ENCODE peak calls at places on chromosomes 11 and 22, in six cellular contexts. R is right lobe of liver; J is CD4-positive, CD25-positive, alpha-beta regulatory T cell; P is testis; E is thoracic aorta; W is suprapubic skin. Y is an unnamed sample. For H3K4me1, the result is how much of the 10 kb centered on the place peaks cover.

GRCh38 chr11:131425285-131425684 is 54.9 kb downstream of the NTM start:
- DNase-seq in J (no peak), R (no peak), W (no peak), P (no peak), E (no peak), Y (no peak)

GRCh38 chr22:41380993-41381328 is 781 bp upstream of the TEF start:
- DNase-seq in R (no peak), P (peak), E (peak), J (no peak), W (no peak), Y (peak)

GRCh38 chr11:46006418-46007070 is 84.1 kb downstream of the LARGE2 start:
- DNase-seq in E (no peak), R (no peak), P (peak), J (peak), W (no peak), Y (peak)

GRCh38 chr11:134802116-134802515 is 390.1 kb upstream of the B3GAT1 start:
- DNase-seq in E (no peak), W (no peak), P (no peak), R (no peak), J (no peak), Y (no peak)

GRCh38 chr11:65493367-65494176 is 5.3 kb upstream of the MALAT1 start:
- DNase-seq in W (peak), E (peak), P (no peak), R (peak), J (no peak), Y (peak)

GRCh38 chr11:34213366-34213765 is 107.9 kb downstream of the NAT10 start:
- DNase-seq in E (no peak), R (no peak), P (no peak), J (no peak), W (no peak), Y (no peak)

GRCh38 chr11:10778217-10778970 is 27.3 kb downstream of the CTR9 start:
- DNase-seq in W (peak), R (no peak), E (no peak), P (no peak), J (no peak), Y (peak)

GRCh38 chr11:117724104-117724503 is 72.9 kb downstream of the DSCAML1 start:
- DNase-seq in R (no peak), E (no peak), W (no peak), J (no peak), P (no peak), Y (no peak)

GRCh38 chr11:125401746-125402145 is 94.3 kb downstream of the FEZ1 start:
- DNase-seq in P (no peak), R (no peak), J (no peak), E (no peak), W (peak), Y (no peak)

GRCh38 chr11:78251083-78251699 is 62.5 kb downstream of the USP35 start:
- DNase-seq in E (no peak), W (no peak), J (no peak), P (peak), R (no peak), Y (no peak)

GRCh38 chr11:57571631-57572030 is 4.2 kb upstream of the UBE2L6 start:
- DNase-seq in W (no peak), P (no peak), R (no peak), J (no peak), E (no peak), Y (no peak)

GRCh38 chr22:32661296-32661695 is 140.2 kb upstream of the TIMP3 start:
- DNase-seq in W (peak), E (no peak), R (no peak), J (no peak), P (no peak), Y (peak)

GRCh38 chr11:76318744-76319384 is 62.1 kb downstream of the THAP12 start:
- DNase-seq in W (peak), E (peak), R (peak), J (peak), P (peak), Y (peak)

GRCh38 chr22:44193537-44193896 is 12.8 kb downstream of the PARVG start:
- DNase-seq in W (no peak), P (no peak), R (no peak), E (no peak), J (peak), Y (no peak)

GRCh38 chr11:10488581-10489443 is 33.7 kb downstream of the AMPD3 start:
- DNase-seq in R (peak), E (no peak), J (peak), W (no peak), P (peak), Y (no peak)

GRCh38 chr11:122717264-122717867 is 61.8 kb downstream of the UBASH3B start:
- DNase-seq in P (no peak), W (no peak), J (peak), E (no peak), R (no peak), Y (no peak)

GRCh38 chr11:82680252-82680651 is 53.4 kb downstream of the FAM181B start:
- DNase-seq in W (no peak), J (no peak), E (no peak), P (no peak), R (no peak), Y (no peak)

GRCh38 chr11:130827697-130828377 is 88.4 kb downstream of the SNX19 start:
- DNase-seq in W (peak), J (no peak), P (peak), R (no peak), E (peak), Y (peak)

GRCh38 chr22:44130076-44130711 is 50.5 kb upstream of the PARVG start:
- DNase-seq in P (no peak), J (peak), W (peak), R (no peak), E (no peak), Y (peak)

GRCh38 chr11:117744471-117745280 is 52.3 kb downstream of the DSCAML1 start:
- DNase-seq in P (no peak), E (no peak), R (no peak), J (no peak), W (no peak), Y (no peak)

GRCh38 chr22:31844941-31845340 is 91.1 kb downstream of the DEPDC5 start:
- DNase-seq in W (peak), E (no peak), P (no peak), R (no peak), J (no peak), Y (no peak)

GRCh38 chr11:59918987-59919589 is 19.1 kb upstream of the OOSP1 start:
- DNase-seq in J (peak), E (no peak), W (no peak), R (no peak), P (peak), Y (no peak)

GRCh38 chr11:96390403-96390830 is 604 bp downstream of the JRKL start:
- DNase-seq in P (no peak), J (no peak), R (no peak), W (no peak), E (no peak), Y (no peak)

GRCh38 chr11:66559141-66559861 is 9.1 kb downstream of the CTSF start:
- DNase-seq in E (no peak), R (no peak), J (peak), P (peak), W (no peak), Y (no peak)

GRCh38 chr22:37197451-37198289 is 9.6 kb upstream of the C1QTNF6 start:
- DNase-seq in R (peak), P (peak), W (peak), J (no peak), E (no peak), Y (no peak)

GRCh38 chr22:26480611-26480932 is 3.0 kb downstream of the HPS4 start:
- DNase-seq in W (no peak), E (no peak), J (no peak), P (no peak), R (no peak), Y (no peak)

GRCh38 chr22:26483043-26483438 is 542 bp downstream of the HPS4 start:
- DNase-seq in R (no peak), P (no peak), J (no peak), E (no peak), W (no peak), Y (no peak)

GRCh38 chr22:26481112-26481693 is 2.4 kb downstream of the HPS4 start:
- DNase-seq in P (no peak), J (no peak), E (no peak), R (no peak), W (no peak), Y (no peak)

GRCh38 chr22:26482171-26482570 is 1.4 kb downstream of the HPS4 start:
- DNase-seq in W (no peak), J (no peak), E (no peak), R (no peak), P (no peak), Y (no peak)

GRCh38 chr22:26481694-26482093 is 1.9 kb downstream of the HPS4 start:
- DNase-seq in R (no peak), P (no peak), E (no peak), J (no peak), W (no peak), Y (no peak)
- H3K4me1 ChIP-seq in R (under half), P (under half), E (under half), J (under half), W (half or more), Y (under half)

GRCh38 chr11:47500121-47500520 is 51.2 kb upstream of the RAPSN start:
- DNase-seq in E (no peak), J (no peak), P (no peak), R (no peak), W (no peak), Y (no peak)

GRCh38 chr11:47499614-47500013 is 50.7 kb upstream of the RAPSN start:
- DNase-seq in E (no peak), P (peak), R (peak), J (no peak), W (no peak), Y (no peak)

GRCh38 chr11:47498149-47498548 is 49.2 kb upstream of the RAPSN start:
- DNase-seq in W (no peak), E (no peak), R (no peak), J (no peak), P (no peak), Y (no peak)

GRCh38 chr11:47499160-47499559 is 50.2 kb upstream of the RAPSN start:
- DNase-seq in P (no peak), E (no peak), W (no peak), J (no peak), R (no peak), Y (no peak)

GRCh38 chr11:47498584-47499152 is 49.7 kb upstream of the RAPSN start:
- DNase-seq in J (no peak), R (peak), E (no peak), W (no peak), P (no peak), Y (no peak)
- H3K4me1 ChIP-seq in J (under half), R (half or more), E (under half), W (under half), P (under half), Y (under half)

DNA sequence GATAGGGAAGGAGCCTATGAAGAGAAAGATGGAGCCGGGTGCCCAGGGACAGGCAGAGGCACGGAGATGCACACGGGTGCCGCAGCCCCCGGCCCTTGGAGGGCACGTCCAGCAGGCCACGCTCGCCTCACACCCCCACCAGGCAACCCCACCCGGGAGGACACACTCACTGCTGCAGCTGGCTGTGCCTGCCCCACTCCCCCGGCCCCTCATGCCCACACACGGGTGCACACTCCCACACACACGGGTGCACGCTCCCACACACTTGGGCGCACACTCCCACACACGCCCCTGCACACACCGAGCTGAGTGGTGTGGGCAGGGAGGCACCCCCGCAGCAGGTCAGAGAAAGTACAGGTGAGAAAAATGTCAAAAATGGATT is 1.1 kb downstream of the MOB2 start:
- DNase-seq in E (no peak), W (no peak), R (no peak), P (no peak), J (no peak), Y (no peak)
- H3K4me1 ChIP-seq in E (half or more), W (half or more), R (under half), P (under half), J (under half), Y (half or more)

DNA sequence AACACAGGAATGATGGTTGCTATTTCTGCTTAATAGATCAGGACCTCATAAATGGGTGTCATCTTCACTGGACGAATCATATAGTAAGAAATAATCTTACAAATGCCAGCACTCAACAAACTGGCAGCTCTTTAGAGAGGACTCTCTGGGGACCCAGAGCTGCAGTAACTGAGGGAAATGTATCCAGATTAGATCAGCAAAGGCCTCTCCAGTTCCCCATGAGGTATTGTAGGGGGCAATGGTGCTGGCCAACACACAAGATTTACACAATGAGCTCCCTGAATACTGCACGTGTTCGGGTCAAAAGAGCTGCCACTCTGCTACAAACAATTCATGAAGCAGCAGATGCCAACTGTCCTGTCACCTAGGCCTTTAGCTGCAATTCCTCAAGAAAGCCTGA is 110.2 kb downstream of the RBFOX2 start:
- DNase-seq in R (no peak), P (no peak), J (no peak), E (no peak), W (no peak), Y (no peak)
- H3K4me1 ChIP-seq in R (half or more), P (under half), J (under half), E (under half), W (half or more), Y (half or more)

GRCh38 chr11:90784241-90784814 is 561.5 kb upstream of the CHORDC1 start:
- DNase-seq in P (no peak), E (no peak), W (no peak), R (no peak), J (no peak), Y (no peak)
- H3K4me1 ChIP-seq in P (under half), E (under half), W (under half), R (under half), J (under half), Y (under half)